ENCODE peak calls at places on chromosomes 13 and 19, in four cellular contexts. Z, U, O and D are unnamed samples.

GRCh38 chr13:50676602-50677001 is 166.9 kb downstream of the DLEU7 start:
- DNase-seq in U (no peak), Z (no peak), O (no peak), D (no peak)

GRCh38 chr13:90723381-90723780 is 624.1 kb upstream of the MIR17HG start:
- DNase-seq in Z (no peak), O (no peak), U (no peak), D (no peak)

GRCh38 chr13:102128216-102128800 is 273.5 kb downstream of the FGF14 start:
- DNase-seq in Z (no peak), U (no peak), O (no peak), D (no peak)

GRCh38 chr13:110702591-110703526 is 3.1 kb downstream of the CARS2 start:
- DNase-seq in U (no peak), Z (no peak), O (no peak), D (no peak)

GRCh38 chr13:63190219-63190618 is 1774.6 kb upstream of the PCDH20 start:
- DNase-seq in Z (no peak), O (no peak), U (no peak), D (no peak)

GRCh38 chr19:13987101-13987890 is 18.8 kb downstream of the RFX1 start:
- DNase-seq in Z (no peak), O (no peak), U (no peak), D (no peak)

GRCh38 chr19:19782783-19783182 is 38.8 kb downstream of the ZNF506 start:
- DNase-seq in Z (no peak), U (no peak), O (no peak), D (no peak)

GRCh38 chr13:105997436-105998232 is 537.8 kb downstream of the EFNB2 start:
- DNase-seq in O (no peak), U (no peak), Z (no peak), D (no peak)

GRCh38 chr13:59776924-59777690 is 386.6 kb downstream of the DIAPH3 start:
- DNase-seq in U (no peak), Z (no peak), O (peak), D (no peak)

GRCh38 chr13:85582890-85583289 is 216.3 kb downstream of the SLITRK6 start:
- DNase-seq in U (no peak), O (no peak), Z (no peak), D (no peak)

GRCh38 chr13:25192936-25193335 is 20.8 kb upstream of the AMER2 start:
- DNase-seq in Z (no peak), U (no peak), O (no peak), D (no peak)

GRCh38 chr13:30985637-30986205 is 53.3 kb downstream of the TEX26 start:
- DNase-seq in O (no peak), Z (no peak), U (no peak), D (no peak)

GRCh38 chr19:10211691-10212090 is 16.9 kb upstream of the DNMT1 start:
- DNase-seq in U (no peak), O (no peak), Z (no peak), D (no peak)

GRCh38 chr13:97429681-97430081 is 4.3 kb upstream of the RAP2A start:
- DNase-seq in U (no peak), O (no peak), Z (no peak), D (no peak)

GRCh38 chr13:46795321-46795720 is 1.6 kb downstream of the ESD start:
- DNase-seq in O (no peak), U (no peak), Z (no peak), D (no peak)

GRCh38 chr19:13841339-13842293 is 35.3 kb upstream of the NANOS3 start:
- DNase-seq in O (no peak), Z (no peak), U (no peak), D (no peak)

GRCh38 chr13:22793598-22794134 is 387.1 kb upstream of the SGCG start:
- DNase-seq in Z (peak), O (no peak), U (no peak), D (no peak)

GRCh38 chr13:48902421-48902820 is 73.3 kb upstream of the FNDC3A start:
- DNase-seq in U (peak), O (no peak), Z (no peak), D (no peak)

GRCh38 chr13:25840261-25840660 is 211.6 kb downstream of the SHISA2 start:
- DNase-seq in U (no peak), Z (no peak), O (no peak), D (no peak)

DNA sequence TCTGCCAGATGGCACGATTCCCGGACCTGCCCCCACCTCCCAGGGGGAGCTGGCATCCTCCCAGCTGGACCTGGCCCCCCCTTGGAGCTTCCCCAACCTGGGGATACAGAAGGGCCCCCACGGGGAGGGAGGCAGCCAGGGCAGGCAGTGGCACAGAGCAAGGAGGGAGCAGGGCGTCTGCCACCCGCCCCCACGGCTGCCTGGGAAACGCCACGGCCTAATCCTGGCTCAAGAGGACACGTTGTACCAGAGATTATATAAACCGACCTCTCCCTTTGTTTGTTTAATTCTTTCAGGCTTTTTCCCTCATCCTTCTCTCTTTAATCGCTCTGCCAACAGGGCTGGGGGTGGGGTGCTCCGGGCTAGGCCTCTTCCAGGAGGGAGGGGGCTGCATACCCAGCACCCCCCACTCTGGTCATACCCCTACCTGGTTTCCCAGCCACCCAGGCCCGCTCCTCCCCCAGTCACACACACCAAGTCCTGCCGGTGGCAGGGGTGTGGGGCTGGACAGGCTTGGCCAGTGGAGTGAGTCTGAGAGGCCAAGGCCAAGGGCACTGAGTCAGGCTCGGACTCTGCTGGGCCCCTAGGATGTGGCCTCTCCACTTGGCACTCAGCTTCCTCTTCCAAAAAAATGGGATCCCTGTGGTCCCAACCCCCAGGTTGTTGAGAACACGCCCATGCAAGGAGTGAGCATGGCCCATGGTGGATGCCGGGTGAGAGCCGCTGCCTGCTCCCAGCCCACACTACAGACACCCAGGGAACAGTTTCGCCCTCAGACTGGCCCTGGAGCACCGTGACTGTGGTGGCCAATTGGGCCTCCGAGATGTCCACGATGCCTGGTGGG is 29.5 kb upstream of the NFIC start:
- DNase-seq in Z (peak), U (no peak), O (no peak), D (no peak)
- TF ChIP-seq SP1 in Z (no peak), U (no peak), O (no peak), D (no peak)

GRCh38 chr19:27966390-27966816 is 1246.5 kb downstream of the UQCRFS1 start:
- DNase-seq in Z (no peak), O (no peak), U (no peak), D (no peak)

GRCh38 chr19:27964165-27964564 is 1248.8 kb downstream of the UQCRFS1 start:
- DNase-seq in U (no peak), O (no peak), Z (no peak), D (no peak)

DNA sequence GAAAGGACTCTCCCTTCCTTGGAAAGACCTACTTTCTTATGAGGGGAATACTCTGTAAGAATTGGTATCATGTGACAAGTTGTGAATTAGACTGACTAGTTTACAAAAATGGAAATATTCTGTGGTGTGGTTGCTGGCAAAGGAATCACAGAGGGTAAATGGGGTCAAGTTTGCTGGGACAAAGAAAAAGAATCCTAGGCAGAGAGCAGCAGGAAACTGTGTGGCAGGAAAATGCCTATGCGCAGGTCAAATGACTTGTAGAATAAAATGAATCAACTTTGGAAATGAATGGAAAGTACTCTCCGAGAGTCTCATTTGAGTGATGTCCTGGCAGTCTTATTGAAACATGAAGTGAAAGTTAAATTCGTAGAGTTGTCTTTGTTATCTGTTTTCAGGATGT is 1250.7 kb downstream of the UQCRFS1 start:
- DNase-seq in O (no peak), Z (no peak), U (no peak), D (no peak)
- TF ChIP-seq SUZ12 in O (no peak), Z (no peak), U (no peak), D (no peak)

DNA sequence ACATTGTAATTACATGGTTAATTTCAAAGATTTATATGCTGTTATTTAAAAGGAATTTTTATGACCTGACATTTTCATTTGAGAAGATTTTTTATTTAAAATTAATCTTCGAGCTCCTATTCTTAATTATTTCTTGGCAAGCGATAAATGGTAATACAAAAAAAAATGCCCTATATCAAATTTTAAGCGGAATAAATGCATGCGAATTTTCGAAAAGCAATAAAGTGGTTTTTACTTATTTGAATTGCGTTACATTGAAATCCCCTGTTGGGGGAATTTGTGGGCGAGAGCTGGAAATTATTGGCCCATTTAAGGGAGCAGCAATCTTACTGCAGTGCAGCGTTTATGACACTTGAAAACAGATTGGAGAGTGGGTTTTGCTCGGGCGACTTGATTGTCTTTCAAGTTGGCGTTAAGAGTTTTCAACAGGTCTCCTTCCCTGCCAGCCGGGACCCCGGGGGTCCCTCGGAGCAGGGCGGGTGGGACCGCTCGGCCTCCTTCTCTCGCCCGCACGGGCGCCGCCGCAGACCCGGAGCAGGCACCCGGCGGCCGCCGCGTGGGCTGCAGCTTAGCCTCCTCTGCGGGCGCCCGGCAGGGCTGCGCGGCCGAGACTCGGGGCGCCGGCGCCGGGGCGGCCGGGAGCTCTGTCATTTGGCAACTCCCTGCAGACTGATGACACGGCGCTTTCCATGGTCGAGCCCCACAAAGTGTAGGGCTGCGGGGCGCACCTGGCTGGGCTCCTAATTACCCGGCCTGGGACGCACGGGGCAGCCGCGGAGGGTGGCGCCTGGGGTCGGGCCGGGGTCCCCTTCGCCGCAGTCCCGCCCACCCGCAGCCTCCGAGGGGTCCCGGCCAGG is 255.1 kb upstream of the SOX21 start:
- DNase-seq in O (no peak), U (no peak), Z (no peak), D (peak)
- TF ChIP-seq SP1 in O (no peak), U (no peak), Z (no peak), D (no peak)

DNA sequence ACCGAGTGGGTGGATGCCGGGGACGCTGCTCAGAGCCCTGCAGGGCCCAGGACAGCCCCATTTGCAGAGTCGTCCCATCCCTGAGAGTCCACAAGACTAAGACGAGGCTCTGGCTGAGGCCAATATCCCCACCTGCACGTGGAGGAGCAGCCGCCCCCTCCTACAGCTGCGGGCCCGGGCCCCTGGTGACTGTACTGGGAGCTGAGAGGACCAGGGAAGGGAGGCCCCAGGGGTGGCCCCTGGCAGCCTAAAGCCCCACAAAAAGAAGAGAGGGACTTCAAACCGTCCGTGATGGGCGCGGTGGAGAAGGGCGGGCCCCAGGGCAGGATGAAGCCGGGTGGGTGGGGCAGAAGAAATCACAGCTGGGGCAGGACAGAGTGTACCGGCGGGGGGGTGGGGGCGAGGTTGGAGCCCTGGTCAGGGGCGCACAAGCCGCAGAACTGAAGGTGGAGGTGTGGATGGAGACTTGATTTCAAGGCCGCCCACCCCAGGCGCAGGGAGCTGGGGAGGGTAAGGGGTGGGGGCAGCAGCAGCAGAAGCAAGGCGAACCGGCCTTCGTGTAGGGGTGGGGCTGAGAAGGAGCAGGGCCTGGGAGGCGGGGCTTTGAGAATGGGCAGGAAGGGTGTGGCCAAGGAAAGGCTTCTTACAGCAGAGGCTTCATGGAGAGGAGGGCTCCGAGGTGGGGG is 12.9 kb downstream of the CFD start:
- DNase-seq in Z (no peak), O (peak), U (no peak), D (peak)
- TF ChIP-seq SUZ12 in Z (no peak), O (no peak), U (no peak), D (no peak)